ENCODE peak calls at places on chromosome 15, in ten cellular contexts. J, F, A, S, M, T, Z, N, V and B are unnamed samples. For H3K36me3, the result is how much of the 10 kb centered on the place peaks cover.

GRCh38 chr15:99348412-99348811 is 97.1 kb downstream of the LRRC28 start:
- DNase-seq in J (no peak), F (no peak), A (no peak), S (no peak), M (no peak), T (no peak), Z (no peak), N (no peak), V (no peak), B (no peak)

GRCh38 chr15:74783072-74783807 is 1.4 kb downstream of the CSK start:
- DNase-seq in J (no peak), F (no peak), A (no peak), S (no peak), M (no peak), T (peak), Z (peak), N (peak), V (no peak), B (no peak)

GRCh38 chr15:89071471-89071870 is 16.8 kb upstream of the ABHD2 start:
- DNase-seq in J (no peak), F (no peak), A (no peak), S (no peak), M (no peak), T (no peak), Z (no peak), N (no peak), V (no peak), B (no peak)

GRCh38 chr15:94272251-94272898 is 41.0 kb downstream of the MCTP2 start:
- DNase-seq in J (no peak), F (no peak), A (peak), S (no peak), M (no peak), T (no peak), Z (peak), N (no peak), V (no peak), B (no peak)

GRCh38 chr15:68241088-68241935 is 11.8 kb upstream of the CLN6 start:
- DNase-seq in J (no peak), F (no peak), A (no peak), S (no peak), M (no peak), T (no peak), Z (no peak), N (peak), V (no peak), B (no peak)

GRCh38 chr15:53831907-53832793 is 72.7 kb upstream of the WDR72 start:
- DNase-seq in J (no peak), F (no peak), A (peak), S (no peak), M (no peak), T (no peak), Z (no peak), N (no peak), V (no peak), B (no peak)

GRCh38 chr15:80492874-80493273 is 88.7 kb downstream of the ARNT2 start:
- DNase-seq in J (no peak), F (no peak), A (no peak), S (no peak), M (no peak), T (no peak), Z (no peak), N (no peak), V (no peak), B (no peak)

GRCh38 chr15:48400086-48400485 is 68.9 kb downstream of the DUT start:
- DNase-seq in J (no peak), F (no peak), A (no peak), S (no peak), M (no peak), T (peak), Z (no peak), N (no peak), V (no peak), B (no peak)

GRCh38 chr15:38061856-38062649 is 127.6 kb downstream of the TMCO5A start:
- DNase-seq in J (no peak), F (no peak), A (no peak), S (no peak), M (no peak), T (no peak), Z (no peak), N (no peak), V (no peak), B (no peak)

GRCh38 chr15:57376695-57377477 is 581 bp downstream of the CGNL1 start:
- DNase-seq in J (no peak), F (peak), A (peak), S (no peak), M (peak), T (peak), Z (no peak), N (peak), V (peak), B (peak)

GRCh38 chr15:90099868-90100854 is 2.1 kb downstream of the IDH2 start:
- DNase-seq in J (peak), F (peak), A (peak), S (peak), M (no peak), T (peak), Z (no peak), N (no peak), V (peak), B (peak)

GRCh38 chr15:79133309-79133708 is 42.7 kb upstream of the RASGRF1 start:
- DNase-seq in J (no peak), F (no peak), A (no peak), S (no peak), M (no peak), T (no peak), Z (no peak), N (no peak), V (no peak), B (no peak)

GRCh38 chr15:90264649-90265048 is 823 bp upstream of the NGRN start:
- DNase-seq in J (peak), F (no peak), A (peak), S (no peak), M (peak), T (no peak), Z (no peak), N (no peak), V (no peak), B (no peak)

GRCh38 chr15:96365781-96366525 is 35.5 kb downstream of the NR2F2 start:
- DNase-seq in J (no peak), F (no peak), A (no peak), S (no peak), M (no peak), T (no peak), Z (no peak), N (peak), V (no peak), B (no peak)

GRCh38 chr15:43249699-43250203 is 17.0 kb downstream of the TGM5 start:
- DNase-seq in J (no peak), F (no peak), A (no peak), S (peak), M (no peak), T (peak), Z (no peak), N (no peak), V (no peak), B (no peak)

GRCh38 chr15:26656080-26656479 is 116.8 kb downstream of the GABRB3 start:
- DNase-seq in J (no peak), F (no peak), A (no peak), S (no peak), M (no peak), T (no peak), Z (no peak), N (no peak), V (no peak), B (no peak)

GRCh38 chr15:40388941-40389823 is 6.7 kb downstream of the KNSTRN start:
- DNase-seq in J (no peak), F (no peak), A (no peak), S (no peak), M (peak), T (no peak), Z (no peak), N (no peak), V (no peak), B (no peak)

GRCh38 chr15:87973456-87974215 is 282.9 kb downstream of the NTRK3 start:
- DNase-seq in J (no peak), F (peak), A (no peak), S (no peak), M (no peak), T (no peak), Z (no peak), N (peak), V (no peak), B (no peak)

GRCh38 chr15:78063966-78064365 is 13.5 kb downstream of the TBC1D2B start:
- DNase-seq in J (no peak), F (no peak), A (no peak), S (no peak), M (no peak), T (peak), Z (no peak), N (no peak), V (no peak), B (no peak)

GRCh38 chr15:68818088-68818670 is 2.5 kb downstream of the ANP32A start:
- DNase-seq in J (peak), F (peak), A (peak), S (no peak), M (peak), T (peak), Z (peak), N (peak), V (peak), B (peak)

GRCh38 chr15:99128411-99128810 is 23.5 kb downstream of the SYNM start:
- DNase-seq in J (peak), F (no peak), A (no peak), S (no peak), M (no peak), T (no peak), Z (no peak), N (no peak), V (no peak), B (no peak)

GRCh38 chr15:88015228-88015860 is 241.2 kb downstream of the NTRK3 start:
- DNase-seq in J (no peak), F (no peak), A (no peak), S (no peak), M (no peak), T (no peak), Z (no peak), N (no peak), V (no peak), B (no peak)

GRCh38 chr15:40595773-40596172 is 1.7 kb downstream of the KNL1 start:
- DNase-seq in J (no peak), F (no peak), A (no peak), S (no peak), M (no peak), T (no peak), Z (no peak), N (no peak), V (no peak), B (no peak)

GRCh38 chr15:59699810-59700431 is 10.8 kb upstream of the BNIP2 start:
- DNase-seq in J (no peak), F (no peak), A (no peak), S (no peak), M (no peak), T (peak), Z (no peak), N (no peak), V (no peak), B (no peak)

GRCh38 chr15:72342385-72342784 is 22.4 kb upstream of the CELF6 start:
- DNase-seq in J (peak), F (no peak), A (peak), S (no peak), M (no peak), T (peak), Z (peak), N (peak), V (peak), B (no peak)

GRCh38 chr15:80070840-80071239 is 11.4 kb downstream of the ZFAND6 start:
- DNase-seq in J (no peak), F (no peak), A (no peak), S (no peak), M (no peak), T (peak), Z (no peak), N (no peak), V (no peak), B (no peak)

GRCh38 chr15:81278306-81279029 is 45.5 kb downstream of the STARD5 start:
- DNase-seq in J (peak), F (no peak), A (no peak), S (no peak), M (no peak), T (no peak), Z (no peak), N (no peak), V (no peak), B (no peak)

GRCh38 chr15:39504812-39505211 is 76.1 kb upstream of the THBS1 start:
- DNase-seq in J (no peak), F (no peak), A (no peak), S (peak), M (no peak), T (peak), Z (no peak), N (no peak), V (no peak), B (no peak)

GRCh38 chr15:41996376-41996775 is 24.0 kb upstream of the EHD4 start:
- DNase-seq in J (no peak), F (no peak), A (no peak), S (no peak), M (peak), T (no peak), Z (no peak), N (no peak), V (no peak), B (no peak)

GRCh38 chr15:91302588-91303439 is 202.8 kb downstream of the SV2B start:
- DNase-seq in J (peak), F (peak), A (peak), S (no peak), M (no peak), T (peak), Z (peak), N (peak), V (peak), B (peak)

GRCh38 chr15:78992416-78993256 is 47.8 kb upstream of the CTSH start:
- DNase-seq in J (no peak), F (no peak), A (no peak), S (no peak), M (no peak), T (no peak), Z (no peak), N (no peak), V (peak), B (no peak)

GRCh38 chr15:99100245-99101173 is 4.4 kb upstream of the SYNM start:
- DNase-seq in J (peak), F (no peak), A (peak), S (no peak), M (peak), T (peak), Z (no peak), N (peak), V (peak), B (peak)

GRCh38 chr15:45180201-45180600 is 7.6 kb downstream of the SHF start:
- DNase-seq in J (no peak), F (no peak), A (no peak), S (no peak), M (no peak), T (no peak), Z (no peak), N (no peak), V (no peak), B (no peak)

GRCh38 chr15:77021803-77022381 is 27.0 kb downstream of the PSTPIP1 start:
- DNase-seq in J (peak), F (no peak), A (peak), S (peak), M (peak), T (peak), Z (peak), N (no peak), V (no peak), B (no peak)

DNA sequence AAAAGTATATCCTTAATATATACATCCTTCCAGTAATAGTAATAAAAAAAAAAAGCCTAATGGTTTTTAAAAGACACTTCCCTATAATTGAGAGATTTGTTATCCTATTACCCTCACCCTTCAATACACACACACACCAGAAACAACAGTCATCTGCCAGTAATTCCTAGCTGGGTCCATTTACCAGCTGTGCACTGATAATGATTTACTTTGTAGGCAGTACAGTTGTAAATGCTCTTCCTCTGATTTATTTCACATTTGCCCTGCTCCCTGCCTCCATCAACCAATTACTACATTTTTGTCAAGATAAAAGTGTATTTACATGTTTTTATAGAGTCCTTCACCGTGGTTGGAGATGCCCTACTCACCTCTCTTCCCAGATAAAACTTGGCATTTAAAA is 12.4 kb downstream of the TPM1 start:
- DNase-seq in J (no peak), F (no peak), A (peak), S (no peak), M (no peak), T (no peak), Z (no peak), N (no peak), V (no peak), B (no peak)
- H3K36me3 ChIP-seq in J (under half), F (under half), A (under half), S (under half), M (under half), T (under half), Z (under half), N (under half), V (under half), B (under half)

DNA sequence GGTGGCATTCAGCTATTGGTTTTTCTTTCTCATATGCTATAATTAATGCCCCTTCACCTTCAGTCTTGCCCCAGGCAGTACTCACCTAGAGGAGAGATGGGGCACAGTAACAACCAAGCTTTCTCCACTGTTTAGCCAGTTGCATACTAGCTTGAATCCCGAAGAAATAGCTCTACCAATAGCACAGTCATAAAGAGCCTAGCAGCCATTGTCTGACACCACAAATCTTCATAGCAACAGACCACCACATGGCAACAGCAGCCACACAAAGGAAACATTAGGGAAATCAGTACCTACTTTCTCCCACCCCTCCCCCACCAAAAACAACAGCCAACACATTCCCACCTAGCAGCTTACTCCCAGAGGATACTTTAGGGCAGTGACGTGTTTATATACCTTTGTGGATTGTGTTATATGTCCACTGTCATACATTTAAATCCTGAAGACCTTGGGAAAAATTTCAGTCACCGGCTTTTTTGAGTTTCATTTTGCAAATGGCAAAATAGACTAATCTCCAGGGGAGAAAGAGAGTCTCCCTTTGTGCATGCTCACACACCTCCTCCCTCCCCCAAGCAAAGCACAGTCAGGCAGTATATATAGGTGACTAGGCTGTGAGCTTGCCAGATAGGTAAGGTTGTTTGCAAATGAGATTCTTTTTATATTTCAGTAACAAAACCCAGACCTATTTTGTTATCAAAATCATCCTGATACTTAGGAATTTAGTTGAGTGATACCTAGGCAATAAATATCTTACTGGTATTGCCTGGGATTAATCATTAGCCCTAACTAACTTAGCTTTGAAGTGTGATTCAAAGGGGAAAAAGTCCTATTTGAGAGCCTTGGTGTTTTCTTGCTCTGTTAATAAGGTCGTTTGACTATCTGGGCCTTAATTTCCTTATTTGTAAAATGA is 140.6 kb downstream of the RBPMS2 start:
- DNase-seq in J (no peak), F (no peak), A (no peak), S (no peak), M (no peak), T (no peak), Z (peak), N (peak), V (no peak), B (no peak)
- H3K36me3 ChIP-seq in J (under half), F (under half), A (under half), S (under half), M (under half), T (under half), Z (under half), N (under half), V (under half), B (under half)

DNA sequence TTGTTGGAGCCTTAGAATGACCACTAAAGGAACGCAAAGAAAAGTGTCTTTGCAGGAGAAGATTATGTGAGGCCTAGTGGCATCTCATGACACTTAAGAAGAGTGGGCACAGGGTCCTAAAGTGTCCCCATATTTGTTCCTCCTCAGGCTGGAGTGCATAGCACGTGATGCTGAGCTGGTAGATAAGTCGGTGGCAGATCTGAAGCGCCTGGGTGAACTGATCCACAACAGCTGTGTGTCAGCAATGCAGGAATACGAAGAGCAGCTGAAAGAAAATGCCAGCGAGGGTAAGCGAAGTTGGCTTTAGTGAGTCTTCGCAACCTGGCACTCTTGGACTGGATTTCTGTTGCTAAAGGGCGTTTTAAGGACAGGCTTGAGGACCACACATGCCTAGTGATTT is 92.6 kb downstream of the CHD2 start:
- DNase-seq in J (no peak), F (no peak), A (no peak), S (no peak), M (no peak), T (no peak), Z (no peak), N (no peak), V (no peak), B (no peak)
- H3K36me3 ChIP-seq in J (under half), F (under half), A (under half), S (under half), M (half or more), T (half or more), Z (half or more), N (half or more), V (half or more), B (under half)

DNA sequence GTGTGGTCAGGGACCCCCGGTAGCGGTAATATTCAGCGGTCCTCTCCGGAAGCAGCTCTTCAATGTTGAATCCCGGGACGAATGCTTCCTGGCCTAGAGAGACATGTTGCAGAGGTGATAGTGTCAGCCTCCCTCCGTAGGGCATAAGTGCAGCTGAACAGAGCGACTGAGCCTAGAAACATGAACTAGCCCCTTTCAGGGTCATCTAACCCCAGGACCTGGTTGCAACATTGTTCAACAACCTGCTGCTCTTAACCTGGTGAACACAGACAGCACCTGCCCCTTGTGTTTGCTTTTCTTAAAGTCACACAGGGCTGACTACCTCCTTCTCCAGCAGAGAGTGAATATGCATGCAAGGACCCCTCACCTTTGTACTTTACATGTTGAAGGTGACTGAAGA is 41.3 kb downstream of the CA12 start:
- DNase-seq in J (no peak), F (no peak), A (no peak), S (no peak), M (no peak), T (no peak), Z (no peak), N (no peak), V (no peak), B (no peak)
- H3K36me3 ChIP-seq in J (under half), F (under half), A (under half), S (under half), M (under half), T (under half), Z (under half), N (under half), V (under half), B (under half)

DNA sequence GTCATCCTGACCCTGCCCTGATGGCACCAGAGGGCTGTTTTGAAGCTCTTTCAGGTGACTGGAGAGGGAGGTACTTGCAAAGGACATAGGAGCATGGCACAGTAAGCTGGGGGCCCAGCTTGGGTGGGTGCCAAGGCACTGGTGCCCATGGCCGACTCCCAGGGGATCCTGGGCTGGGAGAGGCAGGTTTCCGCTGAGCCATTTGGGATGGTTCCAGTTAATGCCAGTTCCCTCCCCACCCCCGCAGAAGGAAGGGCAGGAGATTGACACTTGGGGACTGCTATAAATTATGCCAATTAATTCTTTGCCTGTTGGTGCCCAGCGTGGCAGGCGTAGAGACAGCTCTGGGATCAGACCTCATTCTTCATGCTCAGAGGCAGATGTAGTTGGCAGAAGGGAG is 26.1 kb downstream of the CD276 start:
- DNase-seq in J (no peak), F (no peak), A (no peak), S (no peak), M (no peak), T (no peak), Z (no peak), N (no peak), V (no peak), B (no peak)
- H3K36me3 ChIP-seq in J (under half), F (under half), A (under half), S (under half), M (under half), T (half or more), Z (under half), N (under half), V (under half), B (under half)